ENCODE peak calls at places on chromosome 1, in ten cellular contexts. One of them, this sample, is unnamed.
A peak's percentile ranks its signal among the peaks of the same experiment; 100 is the strongest.

GRCh38 chr1:210758761-210759160 is 375.2 kb downstream of the KCNH1 start:
- DNase-seq in body of pancreas: no peak
- DNase-seq in PC-9: no peak
- DNase-seq in AG04450: no peak
- DNase-seq in neural crest cell: no peak
- DNase-seq in HFF-Myc: no peak
- DNase-seq in foreskin fibroblast: no peak
- DNase-seq in retinal pigment epithelial cell: peak; percentile 32
- DNase-seq in fibroblast of pulmonary artery: no peak
- DNase-seq in BJ: no peak
- DNase-seq in this sample: no peak

GRCh38 chr1:220012259-220012658 is 34.0 kb downstream of the EPRS1 start:
- DNase-seq in body of pancreas: no peak
- DNase-seq in PC-9: no peak
- DNase-seq in AG04450: no peak
- DNase-seq in neural crest cell: no peak
- DNase-seq in HFF-Myc: no peak
- DNase-seq in foreskin fibroblast: peak; percentile 48
- DNase-seq in retinal pigment epithelial cell: no peak
- DNase-seq in fibroblast of pulmonary artery: peak; percentile 31
- DNase-seq in BJ: no peak
- DNase-seq in this sample: no peak

GRCh38 chr1:199875337-199875736 is 152.2 kb upstream of the NR5A2 start:
- DNase-seq in body of pancreas: no peak
- DNase-seq in PC-9: no peak
- DNase-seq in AG04450: no peak
- DNase-seq in neural crest cell: no peak
- DNase-seq in HFF-Myc: no peak
- DNase-seq in foreskin fibroblast: no peak
- DNase-seq in retinal pigment epithelial cell: no peak
- DNase-seq in fibroblast of pulmonary artery: no peak
- DNase-seq in BJ: no peak
- DNase-seq in this sample: no peak

GRCh38 chr1:217274927-217275616 is 355.8 kb downstream of the GPATCH2 start:
- DNase-seq in body of pancreas: no peak
- DNase-seq in PC-9: no peak
- DNase-seq in AG04450: peak; percentile 8
- DNase-seq in neural crest cell: no peak
- DNase-seq in HFF-Myc: no peak
- DNase-seq in foreskin fibroblast: peak; percentile 79
- DNase-seq in retinal pigment epithelial cell: peak; percentile 81
- DNase-seq in fibroblast of pulmonary artery: peak; percentile 63
- DNase-seq in BJ: no peak
- DNase-seq in this sample: no peak

GRCh38 chr1:30360281-30360680 is 363.1 kb downstream of the MATN1 start:
- DNase-seq in body of pancreas: no peak
- DNase-seq in PC-9: no peak
- DNase-seq in AG04450: no peak
- DNase-seq in neural crest cell: no peak
- DNase-seq in HFF-Myc: no peak
- DNase-seq in foreskin fibroblast: no peak
- DNase-seq in retinal pigment epithelial cell: no peak
- DNase-seq in fibroblast of pulmonary artery: no peak
- DNase-seq in BJ: no peak
- DNase-seq in this sample: no peak

GRCh38 chr1:27496604-27497155 is 6.7 kb upstream of the WASF2 start:
- DNase-seq in body of pancreas: no peak
- DNase-seq in PC-9: no peak
- DNase-seq in AG04450: no peak
- DNase-seq in neural crest cell: no peak
- DNase-seq in HFF-Myc: no peak
- DNase-seq in foreskin fibroblast: peak; percentile 43
- DNase-seq in retinal pigment epithelial cell: no peak
- DNase-seq in fibroblast of pulmonary artery: peak; percentile 60
- DNase-seq in BJ: no peak
- DNase-seq in this sample: no peak

GRCh38 chr1:117537291-117537920 is 68.4 kb upstream of the TENT5C start:
- DNase-seq in body of pancreas: peak; percentile 73
- DNase-seq in PC-9: peak; percentile 10
- DNase-seq in AG04450: no peak
- DNase-seq in neural crest cell: no peak
- DNase-seq in HFF-Myc: no peak
- DNase-seq in foreskin fibroblast: no peak
- DNase-seq in retinal pigment epithelial cell: no peak
- DNase-seq in fibroblast of pulmonary artery: no peak
- DNase-seq in BJ: no peak
- DNase-seq in this sample: no peak

GRCh38 chr1:57165546-57165945 is 199.7 kb upstream of the C8B start:
- DNase-seq in body of pancreas: no peak
- DNase-seq in PC-9: no peak
- DNase-seq in AG04450: no peak
- DNase-seq in neural crest cell: no peak
- DNase-seq in HFF-Myc: no peak
- DNase-seq in foreskin fibroblast: peak; percentile 13
- DNase-seq in retinal pigment epithelial cell: no peak
- DNase-seq in fibroblast of pulmonary artery: no peak
- DNase-seq in BJ: no peak
- DNase-seq in this sample: no peak

GRCh38 chr1:3404801-3405200 is 49.7 kb upstream of the ARHGEF16 start:
- DNase-seq in body of pancreas: no peak
- DNase-seq in PC-9: no peak
- DNase-seq in AG04450: no peak
- DNase-seq in neural crest cell: no peak
- DNase-seq in HFF-Myc: no peak
- DNase-seq in foreskin fibroblast: no peak
- DNase-seq in retinal pigment epithelial cell: no peak
- DNase-seq in fibroblast of pulmonary artery: no peak
- DNase-seq in BJ: no peak
- DNase-seq in this sample: no peak

GRCh38 chr1:3402258-3403010 is 52.0 kb upstream of the ARHGEF16 start:
- DNase-seq in body of pancreas: no peak
- DNase-seq in PC-9: no peak
- DNase-seq in AG04450: no peak
- DNase-seq in neural crest cell: no peak
- DNase-seq in HFF-Myc: no peak
- DNase-seq in foreskin fibroblast: peak; percentile 42
- DNase-seq in retinal pigment epithelial cell: no peak
- DNase-seq in fibroblast of pulmonary artery: no peak
- DNase-seq in BJ: peak; percentile 28
- DNase-seq in this sample: no peak

GRCh38 chr1:3404301-3404700 is 50.2 kb upstream of the ARHGEF16 start:
- DNase-seq in body of pancreas: no peak
- DNase-seq in PC-9: no peak
- DNase-seq in AG04450: no peak
- DNase-seq in neural crest cell: no peak
- DNase-seq in HFF-Myc: no peak
- DNase-seq in foreskin fibroblast: no peak
- DNase-seq in retinal pigment epithelial cell: no peak
- DNase-seq in fibroblast of pulmonary artery: no peak
- DNase-seq in BJ: no peak
- DNase-seq in this sample: no peak

GRCh38 chr1:3403011-3403345 is 51.5 kb upstream of the ARHGEF16 start:
- DNase-seq in body of pancreas: no peak
- DNase-seq in PC-9: no peak
- DNase-seq in AG04450: no peak
- DNase-seq in neural crest cell: no peak
- DNase-seq in HFF-Myc: no peak
- DNase-seq in foreskin fibroblast: no peak
- DNase-seq in retinal pigment epithelial cell: no peak
- DNase-seq in fibroblast of pulmonary artery: no peak
- DNase-seq in BJ: no peak
- DNase-seq in this sample: no peak

DNA sequence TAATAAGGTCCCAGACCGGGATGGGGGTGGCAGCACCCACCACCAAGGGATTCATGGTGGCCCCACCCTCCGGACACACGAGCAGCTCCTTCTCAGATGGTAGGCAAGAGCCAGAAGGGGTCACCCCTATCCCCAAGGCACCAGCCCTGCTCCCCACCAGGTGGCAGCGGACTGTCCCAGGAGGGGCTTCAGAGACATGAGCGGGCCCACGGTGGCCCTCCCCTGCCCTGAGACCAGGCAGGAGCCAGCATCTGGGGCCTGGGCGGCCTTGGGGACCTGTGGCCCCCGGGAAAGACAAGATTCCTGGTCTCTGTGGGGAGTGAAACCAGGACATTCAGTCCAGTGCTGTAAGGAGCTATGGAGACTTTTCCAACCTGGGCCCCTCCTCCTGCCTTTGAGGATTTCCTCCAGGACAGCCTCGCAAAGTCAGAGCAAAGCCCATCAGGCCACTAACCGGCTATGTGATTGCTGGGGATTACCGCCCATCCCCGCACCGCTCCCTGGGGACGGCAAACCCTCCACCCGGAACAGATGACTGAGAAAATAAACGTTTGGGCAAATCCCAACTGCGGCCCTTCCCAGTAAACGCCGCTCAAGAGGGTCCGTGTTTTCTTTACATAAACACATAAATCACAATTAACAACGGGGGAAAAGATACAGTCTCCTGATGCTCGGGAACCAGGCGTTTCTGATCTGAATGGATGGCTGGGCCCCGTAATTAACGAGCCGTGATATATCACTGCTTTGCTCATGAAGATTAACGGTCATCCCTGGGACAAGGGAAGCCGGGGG is 50.9 kb upstream of the ARHGEF16 start:
- DNase-seq in body of pancreas: no peak
- DNase-seq in PC-9: no peak
- DNase-seq in AG04450: no peak
- DNase-seq in neural crest cell: no peak
- DNase-seq in HFF-Myc: no peak
- DNase-seq in foreskin fibroblast: no peak
- DNase-seq in retinal pigment epithelial cell: no peak
- DNase-seq in fibroblast of pulmonary artery: no peak
- DNase-seq in BJ: no peak
- DNase-seq in this sample: no peak
- TF ChIP-seq CTCF in body of pancreas: no peak
- TF ChIP-seq CTCF in PC-9: no peak
- TF ChIP-seq CTCF in AG04450: peak; percentile 27
- TF ChIP-seq CTCF in neural crest cell: peak; percentile 47
- TF ChIP-seq CTCF in HFF-Myc: no peak
- TF ChIP-seq CTCF in foreskin fibroblast: peak; percentile 16
- TF ChIP-seq CTCF in retinal pigment epithelial cell: peak; percentile 52
- TF ChIP-seq CTCF in fibroblast of pulmonary artery: no peak
- TF ChIP-seq CTCF in BJ: peak; percentile 45
- TF ChIP-seq CTCF in this sample: no peak

GRCh38 chr1:164624393-164624792 is 65.4 kb downstream of the PBX1 start:
- DNase-seq in body of pancreas: no peak
- DNase-seq in PC-9: no peak
- DNase-seq in AG04450: no peak
- DNase-seq in neural crest cell: no peak
- DNase-seq in HFF-Myc: no peak
- DNase-seq in foreskin fibroblast: no peak
- DNase-seq in retinal pigment epithelial cell: no peak
- DNase-seq in fibroblast of pulmonary artery: no peak
- DNase-seq in BJ: no peak
- DNase-seq in this sample: no peak

GRCh38 chr1:164623805-164624204 is 64.8 kb downstream of the PBX1 start:
- DNase-seq in body of pancreas: no peak
- DNase-seq in PC-9: no peak
- DNase-seq in AG04450: no peak
- DNase-seq in neural crest cell: no peak
- DNase-seq in HFF-Myc: no peak
- DNase-seq in foreskin fibroblast: no peak
- DNase-seq in retinal pigment epithelial cell: no peak
- DNase-seq in fibroblast of pulmonary artery: no peak
- DNase-seq in BJ: no peak
- DNase-seq in this sample: no peak

GRCh38 chr1:164628758-164629157 is 69.8 kb downstream of the PBX1 start:
- DNase-seq in body of pancreas: no peak
- DNase-seq in PC-9: no peak
- DNase-seq in AG04450: no peak
- DNase-seq in neural crest cell: no peak
- DNase-seq in HFF-Myc: no peak
- DNase-seq in foreskin fibroblast: no peak
- DNase-seq in retinal pigment epithelial cell: no peak
- DNase-seq in fibroblast of pulmonary artery: no peak
- DNase-seq in BJ: no peak
- DNase-seq in this sample: no peak

GRCh38 chr1:164622057-164622840 is 63.3 kb downstream of the PBX1 start:
- DNase-seq in body of pancreas: no peak
- DNase-seq in PC-9: no peak
- DNase-seq in AG04450: no peak
- DNase-seq in neural crest cell: no peak
- DNase-seq in HFF-Myc: no peak
- DNase-seq in foreskin fibroblast: peak; percentile 46
- DNase-seq in retinal pigment epithelial cell: no peak
- DNase-seq in fibroblast of pulmonary artery: no peak
- DNase-seq in BJ: no peak
- DNase-seq in this sample: no peak

DNA sequence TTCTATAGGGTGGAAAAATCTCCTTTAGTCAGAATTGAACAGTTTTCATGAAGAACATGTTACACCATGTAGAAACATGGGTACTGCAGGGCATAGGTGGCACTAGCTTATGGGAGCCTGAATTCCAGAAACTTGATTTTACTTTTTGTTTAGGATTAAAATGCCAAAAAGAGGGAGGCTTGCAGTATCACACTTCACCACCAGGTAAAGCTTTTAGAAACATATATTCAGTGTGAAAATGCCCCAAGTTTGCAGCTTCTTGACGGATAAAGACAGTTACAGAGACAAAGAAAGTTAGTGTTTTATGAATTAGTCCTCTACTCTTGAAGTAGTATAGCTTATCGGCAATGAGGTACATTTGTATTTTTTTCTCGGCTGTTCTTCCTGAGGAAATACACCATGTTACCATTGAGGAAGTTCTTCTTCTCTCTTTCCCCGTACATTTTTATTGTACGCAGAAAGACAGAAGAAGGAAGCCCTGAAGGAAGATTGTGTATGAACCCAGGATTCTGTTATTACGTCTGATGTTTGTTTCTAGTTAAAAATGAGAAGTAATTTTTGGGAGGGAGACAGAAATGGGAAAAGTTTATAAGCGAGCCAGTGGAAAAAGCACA is 66.1 kb downstream of the PBX1 start:
- DNase-seq in body of pancreas: no peak
- DNase-seq in PC-9: no peak
- DNase-seq in AG04450: no peak
- DNase-seq in neural crest cell: no peak
- DNase-seq in HFF-Myc: no peak
- DNase-seq in foreskin fibroblast: peak; percentile 55
- DNase-seq in retinal pigment epithelial cell: no peak
- DNase-seq in fibroblast of pulmonary artery: no peak
- DNase-seq in BJ: no peak
- DNase-seq in this sample: no peak
- TF ChIP-seq CTCF in body of pancreas: peak; percentile 27
- TF ChIP-seq CTCF in PC-9: peak; percentile 58
- TF ChIP-seq CTCF in AG04450: peak; percentile 49
- TF ChIP-seq CTCF in neural crest cell: peak; percentile 60
- TF ChIP-seq CTCF in HFF-Myc: peak; percentile 39
- TF ChIP-seq CTCF in foreskin fibroblast: peak; percentile 28
- TF ChIP-seq CTCF in retinal pigment epithelial cell: peak; percentile 57
- TF ChIP-seq CTCF in fibroblast of pulmonary artery: peak; percentile 43
- TF ChIP-seq CTCF in BJ: peak; percentile 44
- TF ChIP-seq CTCF in this sample: peak; percentile 34

GRCh38 chr1:5287178-5288155 is 633.1 kb downstream of the AJAP1 start:
- DNase-seq in body of pancreas: peak; percentile 26
- DNase-seq in PC-9: no peak
- DNase-seq in AG04450: no peak
- DNase-seq in neural crest cell: no peak
- DNase-seq in HFF-Myc: no peak
- DNase-seq in foreskin fibroblast: no peak
- DNase-seq in retinal pigment epithelial cell: no peak
- DNase-seq in fibroblast of pulmonary artery: no peak
- DNase-seq in BJ: no peak
- DNase-seq in this sample: no peak

DNA sequence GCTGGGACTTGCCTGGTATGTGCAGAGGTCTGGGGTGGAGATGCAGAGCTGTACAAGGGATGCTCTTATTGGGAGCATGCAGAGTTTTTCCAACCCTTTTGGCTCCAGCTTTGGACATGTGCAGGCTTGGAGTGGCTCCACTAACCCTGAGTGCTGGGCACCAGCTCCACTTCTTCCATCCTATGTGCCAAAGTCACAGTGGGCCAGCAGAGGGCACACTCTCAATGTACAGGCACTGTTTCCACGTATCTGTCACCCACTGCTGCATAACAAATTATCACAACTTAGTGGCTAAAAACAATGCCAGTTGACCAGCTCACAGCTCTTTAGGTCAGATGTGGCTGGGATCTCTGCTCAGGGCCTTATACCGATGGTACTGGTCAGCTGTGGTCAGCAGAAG is 631.8 kb downstream of the AJAP1 start:
- DNase-seq in body of pancreas: no peak
- DNase-seq in PC-9: no peak
- DNase-seq in AG04450: no peak
- DNase-seq in neural crest cell: no peak
- DNase-seq in HFF-Myc: no peak
- DNase-seq in foreskin fibroblast: no peak
- DNase-seq in retinal pigment epithelial cell: no peak
- DNase-seq in fibroblast of pulmonary artery: no peak
- DNase-seq in BJ: no peak
- DNase-seq in this sample: no peak
- TF ChIP-seq CTCF in body of pancreas: no peak
- TF ChIP-seq CTCF in PC-9: peak; percentile 44
- TF ChIP-seq CTCF in AG04450: no peak
- TF ChIP-seq CTCF in neural crest cell: peak; percentile 44
- TF ChIP-seq CTCF in HFF-Myc: no peak
- TF ChIP-seq CTCF in foreskin fibroblast: no peak
- TF ChIP-seq CTCF in retinal pigment epithelial cell: no peak
- TF ChIP-seq CTCF in fibroblast of pulmonary artery: no peak
- TF ChIP-seq CTCF in BJ: no peak
- TF ChIP-seq CTCF in this sample: no peak

DNA sequence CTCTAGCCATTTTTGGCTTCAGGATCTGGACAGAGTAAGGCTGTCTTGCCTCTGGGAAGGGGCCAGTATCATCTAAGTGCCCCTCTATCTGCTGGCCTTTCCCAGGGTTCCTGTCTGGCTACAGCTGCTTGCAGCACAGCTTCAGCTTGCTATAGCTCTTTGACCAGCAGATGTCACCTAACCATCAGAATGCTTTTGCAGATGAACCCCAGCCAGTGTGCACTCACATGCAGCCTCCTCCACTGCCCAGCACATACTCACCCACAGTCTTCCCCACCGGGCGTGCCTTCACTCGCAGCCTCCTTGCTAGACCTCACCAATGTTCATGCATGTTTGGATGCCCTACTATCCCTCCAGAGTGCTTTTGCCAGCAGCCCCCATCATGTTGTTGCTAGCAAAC is 769.0 kb downstream of the BRINP3 start:
- DNase-seq in body of pancreas: no peak
- DNase-seq in PC-9: no peak
- DNase-seq in AG04450: no peak
- DNase-seq in neural crest cell: no peak
- DNase-seq in HFF-Myc: no peak
- DNase-seq in foreskin fibroblast: peak; percentile 6
- DNase-seq in retinal pigment epithelial cell: peak; percentile 2
- DNase-seq in fibroblast of pulmonary artery: peak; percentile 24
- DNase-seq in BJ: no peak
- DNase-seq in this sample: no peak
- TF ChIP-seq CTCF in body of pancreas: no peak
- TF ChIP-seq CTCF in PC-9: no peak
- TF ChIP-seq CTCF in AG04450: peak; percentile 27
- TF ChIP-seq CTCF in neural crest cell: peak; percentile 31
- TF ChIP-seq CTCF in HFF-Myc: no peak
- TF ChIP-seq CTCF in foreskin fibroblast: no peak
- TF ChIP-seq CTCF in retinal pigment epithelial cell: peak; percentile 42
- TF ChIP-seq CTCF in fibroblast of pulmonary artery: peak; percentile 26
- TF ChIP-seq CTCF in BJ: no peak
- TF ChIP-seq CTCF in this sample: no peak

This sample was measured in AG09319.